ENCODE peak calls at places on chromosomes 6 and 20, in eight cellular contexts. I, L, P, V, U, Z, M and D are unnamed samples.

GRCh38 chr6:111462770-111463391 is 20.1 kb downstream of the REV3L start:
- DNase-seq in I (no peak), L (no peak), P (peak), V (no peak), U (no peak), Z (no peak), M (no peak), D (no peak)

GRCh38 chr6:7315684-7316366 is 2.8 kb upstream of the SSR1 start:
- DNase-seq in I (no peak), L (no peak), P (no peak), V (no peak), U (no peak), Z (no peak), M (no peak), D (no peak)

GRCh38 chr6:162964703-162965140 is 236.9 kb downstream of the PACRG start:
- DNase-seq in I (peak), L (no peak), P (peak), V (no peak), U (peak), Z (no peak), M (peak), D (no peak)

GRCh38 chr6:30325873-30326445 is 768 bp upstream of the TRIM39 start:
- DNase-seq in I (no peak), L (no peak), P (peak), V (peak), U (peak), Z (peak), M (no peak), D (no peak)

GRCh38 chr6:72856801-72857200 is 234.9 kb downstream of the KCNQ5 start:
- DNase-seq in I (no peak), L (no peak), P (no peak), V (no peak), U (no peak), Z (no peak), M (no peak), D (no peak)

GRCh38 chr6:56223995-56224394 is 23.4 kb downstream of the COL21A1 start:
- DNase-seq in I (no peak), L (no peak), P (peak), V (no peak), U (no peak), Z (no peak), M (no peak), D (no peak)

GRCh38 chr6:38517005-38517404 is 122.7 kb downstream of the BTBD9 start:
- DNase-seq in I (no peak), L (no peak), P (peak), V (no peak), U (no peak), Z (no peak), M (no peak), D (no peak)

GRCh38 chr20:40778894-40779496 is 90.0 kb upstream of the MAFB start:
- DNase-seq in I (peak), L (no peak), P (no peak), V (no peak), U (no peak), Z (no peak), M (no peak), D (no peak)

GRCh38 chr6:15077006-15077405 is 168.9 kb upstream of the JARID2 start:
- DNase-seq in I (no peak), L (no peak), P (peak), V (no peak), U (no peak), Z (no peak), M (no peak), D (no peak)

GRCh38 chr6:37547564-37548061 is 47.9 kb upstream of the CCDC167 start:
- DNase-seq in I (no peak), L (no peak), P (peak), V (no peak), U (no peak), Z (no peak), M (no peak), D (no peak)

DNA sequence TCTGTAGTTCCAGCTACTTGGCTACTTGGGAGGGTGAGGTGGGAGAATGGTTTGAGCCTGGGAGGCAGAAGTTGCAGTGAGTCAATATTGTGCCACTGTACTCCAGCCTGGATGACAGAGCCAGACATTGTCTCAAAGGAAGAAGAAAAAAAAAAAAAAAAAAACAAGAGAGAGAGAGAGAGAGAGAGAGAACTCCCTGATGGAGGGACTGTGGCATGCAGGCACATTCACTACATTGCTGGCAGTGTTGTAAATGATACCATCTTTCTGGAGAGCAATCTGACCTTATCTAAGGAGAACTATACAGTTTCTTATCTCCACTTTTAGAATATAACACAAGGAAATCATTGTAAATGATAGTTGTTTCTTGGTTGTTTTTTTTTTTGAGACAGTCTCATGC is 85.1 kb downstream of the MDN1 start:
- DNase-seq in I (no peak), L (no peak), P (peak), V (no peak), U (no peak), Z (no peak), M (no peak), D (no peak)
- TF ChIP-seq CTCF in I (no peak), L (no peak), P (no peak), V (no peak), U (no peak), Z (no peak), M (no peak), D (no peak)

DNA sequence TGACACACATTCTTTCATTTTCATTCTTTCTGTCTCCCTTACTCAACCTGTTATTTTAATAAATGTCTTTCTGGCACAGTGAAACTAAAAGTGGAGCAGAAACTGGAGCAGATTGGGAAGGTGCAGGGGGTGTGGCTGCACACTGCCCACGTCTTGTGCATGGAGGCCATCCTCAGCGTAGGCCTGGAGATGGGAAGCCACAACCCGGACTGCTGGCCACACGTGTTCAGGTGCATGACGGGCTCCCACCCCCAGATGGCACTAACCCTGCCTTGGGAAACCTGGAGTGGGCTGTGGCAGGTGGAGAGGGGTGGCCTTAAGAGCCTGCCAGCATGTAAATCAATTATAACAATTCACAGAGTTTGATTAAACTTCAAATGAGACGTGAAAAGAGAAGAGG is 71.4 kb upstream of the PBOV1 start:
- DNase-seq in I (no peak), L (no peak), P (peak), V (no peak), U (no peak), Z (peak), M (no peak), D (peak)
- TF ChIP-seq CTCF in I (no peak), L (peak), P (no peak), V (no peak), U (no peak), Z (peak), M (no peak), D (no peak)

GRCh38 chr6:11618533-11618932 is 81.0 kb downstream of the TMEM170B start:
- DNase-seq in I (no peak), L (no peak), P (peak), V (no peak), U (no peak), Z (no peak), M (no peak), D (peak)
- TF ChIP-seq CTCF in I (peak), L (peak), P (peak), V (no peak), U (no peak), Z (peak), M (no peak), D (peak)

GRCh38 chr6:157221049-157221816 is 102.1 kb downstream of the TMEM242 start:
- DNase-seq in I (no peak), L (peak), P (peak), V (peak), U (peak), Z (no peak), M (peak), D (peak)
- TF ChIP-seq CTCF in I (no peak), L (no peak), P (no peak), V (no peak), U (peak), Z (no peak), M (no peak), D (no peak)

GRCh38 chr6:5136856-5137255 is 51.7 kb downstream of the PPP1R3G start:
- DNase-seq in I (no peak), L (no peak), P (no peak), V (no peak), U (no peak), Z (no peak), M (no peak), D (no peak)

GRCh38 chr6:5132741-5133140 is 47.6 kb downstream of the PPP1R3G start:
- DNase-seq in I (no peak), L (peak), P (peak), V (no peak), U (peak), Z (peak), M (peak), D (peak)

GRCh38 chr6:5133943-5134342 is 48.8 kb downstream of the PPP1R3G start:
- DNase-seq in I (no peak), L (no peak), P (no peak), V (no peak), U (no peak), Z (no peak), M (no peak), D (no peak)

GRCh38 chr6:5138995-5139827 is 54.1 kb downstream of the PPP1R3G start:
- DNase-seq in I (no peak), L (no peak), P (no peak), V (no peak), U (no peak), Z (peak), M (no peak), D (no peak)

GRCh38 chr6:5135783-5136376 is 50.7 kb downstream of the PPP1R3G start:
- DNase-seq in I (no peak), L (peak), P (peak), V (no peak), U (no peak), Z (peak), M (no peak), D (peak)
- TF ChIP-seq CTCF in I (peak), L (peak), P (peak), V (peak), U (peak), Z (peak), M (peak), D (peak)

GRCh38 chr6:63305278-63305677 is 14.5 kb downstream of the LGSN start:
- DNase-seq in I (no peak), L (no peak), P (no peak), V (no peak), U (no peak), Z (no peak), M (peak), D (no peak)

GRCh38 chr6:63306446-63306845 is 13.3 kb downstream of the LGSN start:
- DNase-seq in I (no peak), L (no peak), P (no peak), V (no peak), U (no peak), Z (no peak), M (peak), D (no peak)

GRCh38 chr6:63307581-63308246 is 12.1 kb downstream of the LGSN start:
- DNase-seq in I (no peak), L (peak), P (peak), V (no peak), U (no peak), Z (peak), M (peak), D (peak)
- TF ChIP-seq CTCF in I (peak), L (peak), P (peak), V (no peak), U (peak), Z (peak), M (no peak), D (peak)

GRCh38 chr6:17042422-17043147 is 59.3 kb upstream of the STMND1 start:
- DNase-seq in I (no peak), L (no peak), P (peak), V (no peak), U (no peak), Z (peak), M (peak), D (no peak)
- TF ChIP-seq CTCF in I (peak), L (no peak), P (peak), V (no peak), U (no peak), Z (peak), M (no peak), D (no peak)

DNA sequence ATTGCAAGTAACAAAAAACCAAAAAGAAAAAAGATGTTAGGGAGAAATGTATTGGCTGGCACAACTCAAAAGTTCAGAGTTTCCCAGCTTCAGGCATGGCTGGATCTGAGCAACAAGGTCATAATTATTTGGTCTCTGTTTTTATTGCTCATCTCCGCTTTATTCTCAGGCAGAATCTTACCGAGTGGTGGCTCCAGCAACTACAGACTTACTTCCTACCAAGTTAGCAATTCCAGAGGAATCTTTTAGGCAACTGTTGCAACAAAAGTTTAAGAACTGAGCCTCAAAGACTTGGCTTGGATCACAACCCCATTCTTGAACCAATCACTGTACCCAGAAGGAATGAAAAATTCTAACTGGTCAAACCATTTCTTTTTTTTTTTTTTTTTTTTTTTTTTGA is 35.5 kb upstream of the NCOA3 start:
- DNase-seq in I (no peak), L (no peak), P (no peak), V (no peak), U (no peak), Z (no peak), M (no peak), D (no peak)
- TF ChIP-seq CTCF in I (no peak), L (no peak), P (no peak), V (no peak), U (no peak), Z (no peak), M (no peak), D (no peak)